ENCODE peak calls at places on chromosome 2, in seven cellular contexts. C is body of pancreas, Y is breast epithelium, R is kidney, Q is left lung, P is fibroblast of the aortic adventitia, K is lower lobe of right lung. M is an unnamed sample.

GRCh38 chr2:24972315-24972958 is 682 bp upstream of the DNAJC27 start:
- DNase-seq in C (peak), Y (peak), R (no peak), Q (no peak), P (peak), K (no peak), M (no peak)

GRCh38 chr2:235160281-235160805 is 208.5 kb downstream of the SH3BP4 start:
- DNase-seq in C (no peak), Y (no peak), R (no peak), Q (no peak), P (peak), K (no peak), M (no peak)

GRCh38 chr2:149125031-149125725 is 86.7 kb downstream of the LYPD6B start:
- DNase-seq in C (peak), Y (no peak), R (no peak), Q (no peak), P (no peak), K (peak), M (no peak)

GRCh38 chr2:8999047-8999446 is 4.4 kb downstream of the MBOAT2 start:
- DNase-seq in C (no peak), Y (no peak), R (no peak), Q (no peak), P (no peak), K (no peak), M (no peak)

GRCh38 chr2:64525323-64525625 is 1.1 kb downstream of the AFTPH start:
- DNase-seq in C (no peak), Y (no peak), R (no peak), Q (no peak), P (peak), K (no peak), M (no peak)

GRCh38 chr2:138846216-138846821 is 66.1 kb upstream of the NXPH2 start:
- DNase-seq in C (no peak), Y (no peak), R (no peak), Q (no peak), P (peak), K (no peak), M (no peak)

GRCh38 chr2:44360749-44361329 is 455 bp downstream of the PREPL start:
- DNase-seq in C (no peak), Y (peak), R (no peak), Q (no peak), P (peak), K (no peak), M (no peak)

GRCh38 chr2:33342171-33342570 is 134.3 kb upstream of the RASGRP3 start:
- DNase-seq in C (no peak), Y (no peak), R (no peak), Q (no peak), P (no peak), K (no peak), M (no peak)

GRCh38 chr2:154577390-154577789 is 121.1 kb upstream of the KCNJ3 start:
- DNase-seq in C (no peak), Y (no peak), R (no peak), Q (no peak), P (no peak), K (no peak), M (no peak)

GRCh38 chr2:38547791-38548190 is 54.9 kb downstream of the HNRNPLL start:
- DNase-seq in C (no peak), Y (no peak), R (no peak), Q (no peak), P (no peak), K (no peak), M (no peak)

GRCh38 chr2:38549851-38550250 is 52.9 kb downstream of the HNRNPLL start:
- DNase-seq in C (no peak), Y (no peak), R (no peak), Q (no peak), P (no peak), K (no peak), M (no peak)

GRCh38 chr2:38546585-38546984 is 56.1 kb downstream of the HNRNPLL start:
- DNase-seq in C (no peak), Y (no peak), R (no peak), Q (no peak), P (no peak), K (no peak), M (no peak)

GRCh38 chr2:38551171-38551570 is 51.6 kb downstream of the HNRNPLL start:
- DNase-seq in C (no peak), Y (no peak), R (no peak), Q (no peak), P (no peak), K (no peak), M (no peak)

DNA sequence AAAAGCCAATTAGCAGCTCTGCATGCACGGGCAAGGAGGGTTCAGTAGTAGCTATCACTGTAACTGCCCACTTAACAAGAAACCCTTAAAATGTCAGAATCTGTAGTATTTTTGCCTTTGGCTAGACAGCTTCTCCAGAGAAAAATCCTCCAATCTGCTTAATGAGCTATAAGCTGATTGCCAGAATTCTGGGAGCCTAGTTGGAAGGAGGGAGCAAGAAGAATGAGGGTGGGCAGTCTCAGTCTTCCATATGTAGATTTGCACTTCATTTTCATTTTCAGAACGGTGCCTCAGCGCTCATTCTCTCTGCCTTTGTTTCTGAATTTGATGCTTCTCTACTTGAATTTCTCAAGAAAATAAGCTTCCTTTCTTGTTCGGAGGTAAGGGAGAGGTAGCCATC is 53.7 kb downstream of the HNRNPLL start:
- DNase-seq in C (no peak), Y (no peak), R (no peak), Q (no peak), P (no peak), K (no peak), M (no peak)
- TF ChIP-seq CTCF in C (no peak), Y (no peak), R (no peak), Q (no peak), P (no peak), K (no peak), M (no peak)

GRCh38 chr2:61910603-61911002 is 5.1 kb downstream of the COMMD1 start:
- DNase-seq in C (no peak), Y (no peak), R (no peak), Q (no peak), P (no peak), K (no peak), M (no peak)
- TF ChIP-seq CTCF in C (peak), Y (no peak), R (peak), Q (no peak), P (peak), K (peak), M (peak)

GRCh38 chr2:156155319-156155718 is 177.2 kb downstream of the NR4A2 start:
- DNase-seq in C (no peak), Y (no peak), R (no peak), Q (no peak), P (no peak), K (no peak), M (no peak)

GRCh38 chr2:156156580-156156979 is 175.9 kb downstream of the NR4A2 start:
- DNase-seq in C (peak), Y (no peak), R (no peak), Q (no peak), P (no peak), K (no peak), M (no peak)

DNA sequence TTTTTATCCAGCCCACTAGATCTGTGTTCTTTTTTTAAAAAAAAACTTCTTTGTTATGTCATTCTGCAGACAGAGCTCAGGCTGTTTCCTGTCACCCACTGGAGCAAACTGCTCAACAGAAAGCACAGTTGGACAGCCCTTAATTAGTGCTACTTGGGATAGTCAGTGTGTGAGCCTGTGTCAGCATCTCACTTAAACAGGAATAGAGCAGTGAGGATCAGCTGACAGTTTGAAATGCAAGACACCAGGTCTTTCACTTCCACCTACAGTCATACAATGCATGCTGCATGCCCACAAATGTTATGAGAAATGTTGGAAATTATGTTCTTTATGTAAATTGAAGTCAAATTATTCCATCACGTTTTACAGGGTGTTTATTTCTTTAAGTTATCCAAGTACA is 174.9 kb downstream of the NR4A2 start:
- DNase-seq in C (no peak), Y (no peak), R (no peak), Q (no peak), P (peak), K (no peak), M (no peak)
- TF ChIP-seq CTCF in C (no peak), Y (no peak), R (no peak), Q (no peak), P (no peak), K (no peak), M (no peak)

GRCh38 chr2:55311444-55311870 is 42.4 kb upstream of the MTIF2 start:
- DNase-seq in C (no peak), Y (no peak), R (no peak), Q (no peak), P (peak), K (no peak), M (no peak)
- TF ChIP-seq CTCF in C (no peak), Y (no peak), R (no peak), Q (no peak), P (peak), K (no peak), M (peak)

GRCh38 chr2:220104871-220105351 is 477.5 kb downstream of the SLC4A3 start:
- DNase-seq in C (no peak), Y (no peak), R (no peak), Q (no peak), P (peak), K (no peak), M (no peak)
- TF ChIP-seq CTCF in C (no peak), Y (no peak), R (no peak), Q (no peak), P (peak), K (no peak), M (peak)

GRCh38 chr2:23566236-23567142 is 181.5 kb downstream of the KLHL29 start:
- DNase-seq in C (no peak), Y (no peak), R (no peak), Q (no peak), P (peak), K (no peak), M (no peak)
- TF ChIP-seq CTCF in C (no peak), Y (no peak), R (peak), Q (no peak), P (peak), K (peak), M (peak)